ENCODE peak calls at places on chromosomes 12 and 14, in ten cellular contexts. Q is NCI-H2029; D is bronchial epithelial cell; A is GM03348; K is neural crest cell; S is AML-193; X is posterior vena cava; U is thyroid gland; O is effector memory CD4-positive, alpha-beta T cell; V is memory B cell. W is an unnamed sample.

GRCh38 chr12:125890983-125891382 is 825.7 kb downstream of the AACS start:
- DNase-seq in X (no peak), O (no peak), K (no peak), U (no peak), D (peak), A (no peak), S (no peak), V (no peak), Q (no peak), W (no peak)

GRCh38 chr12:32159925-32160324 is 53.3 kb downstream of the BICD1 start:
- DNase-seq in Q (no peak), D (no peak), X (no peak), K (no peak), A (no peak), O (no peak), U (no peak), V (no peak), S (no peak), W (no peak)

GRCh38 chr14:90091393-90091792 is 29.6 kb downstream of the KCNK13 start:
- DNase-seq in U (peak), A (no peak), V (no peak), K (no peak), X (no peak), S (no peak), D (no peak), Q (peak), O (no peak), W (no peak)

GRCh38 chr12:131829795-131830334 is 1.7 kb downstream of the MMP17 start:
- DNase-seq in U (no peak), Q (no peak), O (no peak), V (no peak), A (peak), S (no peak), D (no peak), X (no peak), K (no peak), W (no peak)

GRCh38 chr14:50084666-50085065 is 31.7 kb downstream of the VCPKMT start:
- DNase-seq in V (no peak), D (no peak), K (no peak), O (no peak), X (no peak), S (no peak), U (no peak), A (no peak), Q (no peak), W (no peak)

GRCh38 chr12:68932701-68933563 is at the start of gene CPM:
- DNase-seq in X (peak), S (no peak), V (peak), O (peak), D (peak), U (peak), Q (peak), K (peak), A (peak), W (no peak)

GRCh38 chr12:7108042-7108927 is 729 bp downstream of the C1RL start:
- DNase-seq in Q (peak), V (peak), A (peak), X (peak), U (peak), K (peak), D (peak), O (peak), S (peak), W (peak)

GRCh38 chr12:8033153-8034044 is 883 bp downstream of the FOXJ2 start:
- DNase-seq in A (peak), S (no peak), V (no peak), X (no peak), U (peak), D (peak), Q (peak), O (peak), K (no peak), W (no peak)

GRCh38 chr12:52418576-52419110 is 12.5 kb upstream of the KRT82 start:
- DNase-seq in D (peak), U (no peak), Q (no peak), S (no peak), K (no peak), X (no peak), O (no peak), V (no peak), A (no peak), W (no peak)